ENCODE peak calls at places on chromosomes 5 and 9, in seven cellular contexts. F, I, K, E, G, W and H are unnamed samples.

GRCh38 chr5:177478711-177479646 is 5.5 kb upstream of the DBN1 start:
- DNase-seq in F (no peak), I (peak), K (no peak), E (peak), G (peak), W (no peak), H (no peak)

GRCh38 chr5:78345485-78345884 is 14.9 kb upstream of the SCAMP1 start:
- DNase-seq in F (no peak), I (no peak), K (no peak), E (peak), G (no peak), W (no peak), H (no peak)

GRCh38 chr5:141121563-141121962 is at the start of gene PCDHB4:
- DNase-seq in F (no peak), I (no peak), K (peak), E (no peak), G (peak), W (peak), H (no peak)

GRCh38 chr5:148474025-148474511 is 90.3 kb downstream of the FBXO38 start:
- DNase-seq in F (no peak), I (peak), K (no peak), E (peak), G (no peak), W (peak), H (no peak)

GRCh38 chr9:125233678-125234077 is 7.5 kb downstream of the HSPA5 start:
- DNase-seq in F (no peak), I (no peak), K (no peak), E (peak), G (no peak), W (no peak), H (no peak)

GRCh38 chr5:84564311-84564710 is 179.6 kb upstream of the EDIL3 start:
- DNase-seq in F (no peak), I (no peak), K (no peak), E (peak), G (no peak), W (no peak), H (no peak)

GRCh38 chr9:123929870-123930831 is at the start of gene DENND1A:
- DNase-seq in F (peak), I (peak), K (peak), E (peak), G (peak), W (peak), H (peak)

GRCh38 chr5:135243194-135244191 is 155.5 kb downstream of the MACROH2A1 start:
- DNase-seq in F (peak), I (peak), K (no peak), E (no peak), G (peak), W (no peak), H (peak)

DNA sequence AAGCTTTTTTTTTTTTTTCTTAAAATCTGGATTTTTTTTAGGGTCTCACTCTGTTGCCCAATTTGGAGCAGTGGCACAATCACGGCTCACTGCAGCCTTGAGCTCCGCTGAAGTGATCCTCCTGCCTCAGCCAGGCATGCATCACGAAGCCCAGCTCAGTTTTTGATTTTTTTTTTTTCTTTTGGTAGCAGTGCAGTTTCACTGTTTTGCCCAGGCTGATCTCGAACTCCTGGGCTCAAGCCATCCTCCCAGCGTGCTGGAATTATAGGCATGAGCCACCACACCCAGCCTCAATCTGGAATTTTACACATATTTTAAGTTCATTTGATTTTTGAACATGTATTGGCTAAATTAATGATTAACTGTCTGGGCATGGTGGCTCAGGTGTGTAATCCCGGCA is 36.3 kb downstream of the TRIO start:
- DNase-seq in F (no peak), I (no peak), K (no peak), E (no peak), G (no peak), W (no peak), H (no peak)
- H3K27ac ChIP-seq in F (no peak), I (no peak), K (no peak), E (peak), G (no peak), W (peak), H (peak)

GRCh38 chr9:98047002-98047401 is 9.5 kb upstream of the NANS start:
- DNase-seq in F (no peak), I (no peak), K (no peak), E (no peak), G (no peak), W (no peak), H (no peak)
- H3K4me3 ChIP-seq in F (no peak), I (no peak), K (no peak), E (no peak), G (no peak), W (no peak), H (no peak)

DNA sequence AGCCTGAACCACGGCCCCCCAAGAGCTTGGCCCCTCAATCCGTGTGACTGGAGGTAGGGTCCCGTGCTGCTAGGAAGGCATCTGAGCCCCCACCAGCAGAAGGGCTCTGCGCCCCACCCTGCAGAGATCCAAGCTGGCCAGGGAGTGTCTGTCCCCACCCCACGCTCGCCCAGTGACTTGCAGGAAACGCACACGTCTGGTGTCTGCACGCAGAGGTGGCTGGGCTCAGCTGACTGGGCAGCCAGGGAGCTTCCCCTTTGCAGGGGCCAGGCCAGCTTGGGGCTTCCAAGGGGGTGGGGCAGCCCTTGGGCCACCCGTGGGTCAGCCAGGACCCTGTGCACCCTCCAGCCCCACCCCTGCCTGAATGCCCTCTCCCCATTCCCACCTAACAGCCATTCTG is 24.3 kb downstream of the NOTCH1 start:
- DNase-seq in F (no peak), I (peak), K (no peak), E (no peak), G (no peak), W (no peak), H (no peak)
- H3K27ac ChIP-seq in F (no peak), I (peak), K (no peak), E (no peak), G (no peak), W (no peak), H (no peak)

DNA sequence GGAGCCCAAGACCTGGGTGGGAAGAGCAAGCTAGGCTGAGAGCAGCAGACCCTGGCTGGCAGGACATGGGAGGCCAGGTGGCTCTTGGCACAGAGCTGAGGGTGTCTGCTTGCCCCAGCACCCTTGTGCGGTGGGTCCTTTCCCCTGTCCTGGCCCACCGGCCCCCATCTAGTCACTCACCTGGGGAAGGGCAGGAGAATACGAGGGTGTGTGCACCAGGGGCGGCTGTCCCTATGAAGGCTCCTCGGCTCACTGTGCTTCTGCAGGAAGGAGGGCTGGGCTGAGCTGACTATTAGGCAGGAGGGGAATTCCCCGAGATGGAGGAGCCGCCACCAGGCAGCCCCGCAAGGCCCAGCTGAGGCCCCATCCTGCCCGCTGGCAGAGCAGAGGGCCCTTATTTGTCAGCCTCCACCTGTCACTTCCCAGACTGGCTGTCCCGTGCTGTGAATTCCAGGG is 6.1 kb upstream of the TNIP1 start:
- DNase-seq in F (no peak), I (no peak), K (no peak), E (peak), G (no peak), W (no peak), H (no peak)
- H3K4me3 ChIP-seq in F (no peak), I (no peak), K (no peak), E (no peak), G (no peak), W (no peak), H (no peak)

GRCh38 chr5:124901081-124901480 is 154.6 kb upstream of the ZNF608 start:
- DNase-seq in F (no peak), I (no peak), K (no peak), E (peak), G (no peak), W (no peak), H (no peak)
- H3K27ac ChIP-seq in F (no peak), I (no peak), K (no peak), E (no peak), G (no peak), W (no peak), H (no peak)

DNA sequence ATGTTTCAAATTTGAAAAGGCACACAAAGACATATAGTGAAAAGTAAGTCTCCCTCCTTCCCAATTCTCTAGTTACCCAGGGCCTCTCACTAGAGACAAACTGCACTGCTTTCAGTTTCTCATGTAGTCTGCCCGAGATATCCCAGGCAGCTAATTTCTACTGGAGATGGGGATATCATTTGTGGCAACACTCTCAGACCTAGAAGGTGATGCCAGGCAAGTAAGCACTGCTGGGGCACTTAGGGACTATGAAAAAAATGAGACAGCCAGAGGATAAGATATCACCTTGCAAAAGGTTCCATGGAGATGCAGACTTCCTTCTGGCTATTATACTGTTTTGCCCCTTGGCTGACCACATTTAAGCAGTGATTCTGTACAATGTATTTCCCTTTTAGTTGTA is 12.6 kb downstream of the SIL1 start:
- DNase-seq in F (no peak), I (no peak), K (no peak), E (no peak), G (no peak), W (no peak), H (no peak)
- H3K4me3 ChIP-seq in F (no peak), I (no peak), K (no peak), E (no peak), G (no peak), W (no peak), H (no peak)

GRCh38 chr9:31335529-31336234 is 1048.8 kb upstream of the ACO1 start:
- DNase-seq in F (no peak), I (no peak), K (no peak), E (no peak), G (no peak), W (no peak), H (no peak)
- H3K27ac ChIP-seq in F (no peak), I (peak), K (no peak), E (no peak), G (no peak), W (no peak), H (no peak)

GRCh38 chr9:131736440-131736839 is 3.4 kb downstream of the RAPGEF1 start:
- DNase-seq in F (no peak), I (no peak), K (no peak), E (no peak), G (no peak), W (no peak), H (no peak)
- H3K4me3 ChIP-seq in F (no peak), I (no peak), K (no peak), E (no peak), G (no peak), W (no peak), H (no peak)

GRCh38 chr9:94554078-94554438 is 825 bp upstream of the PCAT7 start:
- DNase-seq in F (no peak), I (no peak), K (no peak), E (no peak), G (no peak), W (no peak), H (no peak)
- H3K27ac ChIP-seq in F (no peak), I (no peak), K (no peak), E (no peak), G (no peak), W (no peak), H (no peak)